ENCODE peak calls at places on chromosomes 13 and 19, in six cellular contexts. X, B, N, R, K and A are unnamed samples.

GRCh38 chr19:55586976-55587668 is 6.5 kb upstream of the ZNF579 start:
- DNase-seq in X (peak; percentile 96), B (peak; percentile 91), N (peak; percentile 98), R (peak; percentile 89), K (peak; percentile 68), A (peak; percentile 99)

GRCh38 chr13:96379967-96380366 is 290.1 kb downstream of the HS6ST3 start:
- DNase-seq in X (no peak), B (no peak), N (no peak), R (no peak), K (no peak), A (no peak)

GRCh38 chr13:19075418-19075817 is 106.2 kb downstream of the TUBA3C start:
- DNase-seq in X (no peak), B (no peak), N (no peak), R (no peak), K (no peak), A (no peak)

GRCh38 chr19:39430675-39431593 is 4.8 kb downstream of the RPS16 start:
- DNase-seq in X (peak; percentile 98), B (peak; percentile 52), N (no peak), R (peak; percentile 79), K (peak; percentile 32), A (no peak)

GRCh38 chr13:49371943-49372636 is 71.8 kb downstream of the CAB39L start:
- DNase-seq in X (peak; percentile 51), B (no peak), N (no peak), R (no peak), K (no peak), A (no peak)

GRCh38 chr19:4013886-4014540 is 6.5 kb downstream of the PIAS4 start:
- DNase-seq in X (no peak), B (no peak), N (peak; percentile 47), R (no peak), K (no peak), A (no peak)

GRCh38 chr19:30204721-30205120 is 167.5 kb upstream of the ZNF536 start:
- DNase-seq in X (no peak), B (no peak), N (no peak), R (no peak), K (no peak), A (no peak)

GRCh38 chr19:55418185-55418584 is 10.6 kb upstream of the UBE2S start:
- DNase-seq in X (peak; percentile 54), B (peak; percentile 95), N (no peak), R (peak; percentile 70), K (no peak), A (peak; percentile 68)

GRCh38 chr19:41144403-41144802 is 30.2 kb downstream of the CYP2F1 start:
- DNase-seq in X (peak; percentile 88), B (peak; percentile 82), N (peak; percentile 76), R (peak; percentile 60), K (peak; percentile 65), A (peak; percentile 82)

DNA sequence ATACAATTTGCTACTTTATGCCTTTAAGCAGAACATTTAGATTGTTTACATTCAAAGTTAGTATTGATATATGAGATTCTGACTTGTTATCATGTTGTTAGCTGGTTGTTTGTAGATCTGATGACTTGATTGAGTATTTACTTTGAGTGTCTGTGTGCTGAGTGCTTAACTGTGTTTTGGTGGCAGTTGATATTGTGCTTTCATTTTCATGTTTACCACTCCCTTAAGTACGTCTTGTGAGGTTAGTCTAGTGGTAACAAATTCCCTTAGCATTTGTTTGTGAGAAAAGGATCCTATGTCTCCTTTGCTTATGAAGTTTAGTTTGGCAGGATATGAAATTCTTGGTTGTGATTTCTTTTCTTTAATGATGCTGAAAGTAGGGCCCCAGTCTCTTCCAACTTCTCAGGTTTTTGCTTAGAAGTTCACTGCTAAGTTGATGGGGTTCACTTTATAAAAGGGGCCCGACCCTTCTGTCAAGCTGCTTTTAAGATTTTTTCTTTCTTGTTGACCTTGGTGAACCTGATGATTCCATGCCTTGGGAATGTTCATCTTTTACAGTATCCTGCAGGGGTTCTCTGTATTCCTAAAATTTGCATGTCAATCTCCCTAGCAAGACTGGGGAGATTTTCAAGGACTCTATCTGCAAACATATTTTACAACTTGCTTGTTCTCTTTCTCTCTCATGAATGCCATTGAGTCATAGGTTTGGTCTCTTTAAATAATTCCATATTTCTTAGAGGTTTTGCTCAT is 1095.4 kb upstream of the PCDH20 start:
- DNase-seq in X (no peak), B (no peak), N (no peak), R (peak; percentile 9), K (no peak), A (no peak)
- H3K4me1 ChIP-seq in X (no peaks in the 10 kb centered on the region), B (no peaks in the 10 kb centered on the region), N (no peaks in the 10 kb centered on the region), R (peaks cover 13% of the 10 kb centered on the region), K (no peaks in the 10 kb centered on the region), A (no peaks in the 10 kb centered on the region)

GRCh38 chr13:99659234-99659633 is 158.0 kb downstream of the TM9SF2 start:
- DNase-seq in X (no peak), B (no peak), N (no peak), R (peak; percentile 79), K (no peak), A (no peak)
- H3K4me1 ChIP-seq in X (peaks cover 56% of the 10 kb centered on the region), B (peaks cover 7% of the 10 kb centered on the region), N (peaks cover 2% of the 10 kb centered on the region), R (peaks cover 11% of the 10 kb centered on the region), K (no peaks in the 10 kb centered on the region), A (no peaks in the 10 kb centered on the region)

GRCh38 chr13:41054212-41054877 is 7.0 kb upstream of the WBP4 start:
- DNase-seq in X (peak; percentile 56), B (peak; percentile 80), N (no peak), R (peak; percentile 55), K (no peak), A (no peak)
- H3K4me1 ChIP-seq in X (peaks cover 32% of the 10 kb centered on the region), B (peaks cover 58% of the 10 kb centered on the region), N (peaks cover 11% of the 10 kb centered on the region), R (peaks cover 3% of the 10 kb centered on the region), K (peaks cover 51% of the 10 kb centered on the region), A (peaks cover 44% of the 10 kb centered on the region)

DNA sequence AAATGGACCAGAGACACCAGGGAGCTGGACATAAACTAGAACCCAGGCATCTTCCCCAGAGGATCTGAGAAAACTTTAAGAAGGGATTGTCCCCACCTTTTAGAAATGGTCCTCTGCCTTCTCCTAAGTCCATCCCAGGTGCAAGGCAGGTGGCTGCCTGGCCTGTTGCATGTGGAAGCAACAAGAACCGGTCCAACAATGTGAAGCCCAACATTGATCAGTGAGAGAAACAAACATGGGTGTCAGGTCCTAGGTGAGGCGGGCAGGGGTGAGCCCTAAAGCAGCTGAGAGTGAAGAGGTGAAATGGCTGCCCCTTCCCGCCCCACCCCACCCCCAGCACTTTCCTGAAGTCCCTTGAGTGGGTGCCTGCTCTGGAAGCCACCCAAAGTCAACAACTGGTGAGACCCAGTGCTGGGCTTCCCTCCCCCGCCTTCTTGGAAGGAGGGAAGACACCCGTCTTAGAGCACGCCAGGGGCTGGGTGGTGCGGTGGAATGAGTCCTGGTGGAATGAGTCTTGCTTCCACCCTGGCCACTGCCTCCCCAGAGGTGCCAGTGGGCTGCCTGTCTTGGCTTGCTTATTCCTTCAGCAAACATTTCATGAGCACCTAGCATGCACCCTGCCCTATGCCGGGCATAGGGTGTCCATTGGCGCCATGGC is 1.7 kb downstream of the AP1M1 start:
- DNase-seq in X (no peak), B (no peak), N (no peak), R (no peak), K (no peak), A (no peak)
- H3K4me1 ChIP-seq in X (peaks cover 27% of the 10 kb centered on the region), B (peaks cover 35% of the 10 kb centered on the region), N (peaks cover 13% of the 10 kb centered on the region), R (peaks cover 3% of the 10 kb centered on the region), K (peaks cover 18% of the 10 kb centered on the region), A (peaks cover 6% of the 10 kb centered on the region)